ENCODE peak calls at places on chromosomes 13 and 19, in nine cellular contexts. A is psoas muscle, G is AG04449, Y is upper lobe of left lung, Q is Calu3, Z is cardiac fibroblast, K is AG09319, E is uterus, C is tibial artery. J is an unnamed sample.

GRCh38 chr19:42850981-42851717 is 28.4 kb downstream of the PSG1 start:
- DNase-seq in A (peak), G (peak), Y (no peak), Q (peak), Z (peak), K (peak), E (no peak), C (peak), J (no peak)

GRCh38 chr13:113610266-113610665 is 25.7 kb downstream of the TFDP1 start:
- DNase-seq in A (no peak), G (no peak), Y (no peak), Q (no peak), Z (no peak), K (no peak), E (no peak), C (no peak), J (no peak)

GRCh38 chr13:77230560-77230959 is 96.3 kb downstream of the MYCBP2 start:
- DNase-seq in A (no peak), G (no peak), Y (no peak), Q (no peak), Z (no peak), K (no peak), E (no peak), C (no peak), J (no peak)

GRCh38 chr19:6459356-6460098 is at the start of gene SLC25A23:
- DNase-seq in A (peak), G (no peak), Y (peak), Q (peak), Z (peak), K (peak), E (peak), C (peak), J (no peak)

GRCh38 chr13:36536546-36536945 is 104.3 kb downstream of the CCNA1 start:
- DNase-seq in A (no peak), G (no peak), Y (no peak), Q (no peak), Z (no peak), K (no peak), E (no peak), C (no peak), J (no peak)

GRCh38 chr19:40756502-40757110 is 5.6 kb downstream of the SNRPA start:
- DNase-seq in A (no peak), G (no peak), Y (no peak), Q (no peak), Z (no peak), K (no peak), E (no peak), C (no peak), J (no peak)

GRCh38 chr13:99995503-99996176 is 14.1 kb downstream of the ZIC2 start:
- DNase-seq in A (no peak), G (no peak), Y (no peak), Q (no peak), Z (no peak), K (no peak), E (no peak), C (no peak), J (no peak)

GRCh38 chr13:49652691-49653305 is 24.5 kb downstream of the ARL11 start:
- DNase-seq in A (peak), G (no peak), Y (no peak), Q (peak), Z (peak), K (no peak), E (no peak), C (no peak), J (no peak)

GRCh38 chr13:48532146-48532472 is 771 bp downstream of the RCBTB2 start:
- DNase-seq in A (no peak), G (no peak), Y (no peak), Q (no peak), Z (peak), K (peak), E (no peak), C (no peak), J (no peak)

GRCh38 chr13:62320129-62320724 is 904.6 kb upstream of the PCDH20 start:
- DNase-seq in A (no peak), G (no peak), Y (no peak), Q (peak), Z (peak), K (no peak), E (no peak), C (no peak), J (no peak)

GRCh38 chr13:50127017-50127725 is 111.9 kb downstream of the KCNRG start:
- DNase-seq in A (peak), G (no peak), Y (peak), Q (no peak), Z (peak), K (no peak), E (peak), C (peak), J (no peak)

GRCh38 chr19:46861691-46862503 is 1.1 kb downstream of the ARHGAP35 start:
- DNase-seq in A (no peak), G (no peak), Y (no peak), Q (peak), Z (peak), K (no peak), E (peak), C (no peak), J (no peak)

GRCh38 chr13:111614613-111615012 is 294.2 kb downstream of the TEX29 start:
- DNase-seq in A (no peak), G (no peak), Y (no peak), Q (no peak), Z (no peak), K (no peak), E (no peak), C (no peak), J (no peak)

GRCh38 chr19:46180701-46181385 is 32.8 kb downstream of the IGFL2 start:
- DNase-seq in A (no peak), G (no peak), Y (no peak), Q (no peak), Z (no peak), K (no peak), E (no peak), C (no peak), J (no peak)

GRCh38 chr19:35216833-35217707 is 11.5 kb downstream of the FAM187B start:
- DNase-seq in A (no peak), G (no peak), Y (no peak), Q (peak), Z (no peak), K (no peak), E (no peak), C (peak), J (no peak)

DNA sequence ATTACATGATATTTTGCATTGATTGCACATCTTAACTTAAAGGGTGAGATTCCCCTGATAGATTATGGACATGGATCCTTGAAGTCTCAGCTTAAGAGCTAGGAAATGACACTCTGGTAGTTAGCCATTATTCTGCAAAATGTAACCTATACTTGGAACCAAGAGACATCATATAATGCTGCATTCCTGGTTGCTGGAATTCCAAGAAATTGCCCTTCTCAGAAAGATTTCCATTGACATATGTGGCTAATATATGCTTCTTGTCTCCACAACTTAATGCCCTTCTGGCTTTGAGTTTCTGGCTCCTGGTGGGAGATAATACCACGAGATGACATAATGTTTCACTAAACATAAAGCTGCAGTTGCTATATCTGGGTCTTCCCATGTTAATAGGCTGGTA is 204.4 kb upstream of the TRPC4 start:
- DNase-seq in A (no peak), G (no peak), Y (no peak), Q (no peak), Z (no peak), K (no peak), E (no peak), C (no peak), J (no peak)
- TF ChIP-seq CTCF in A (no peak), G (no peak), Y (no peak), Q (no peak), Z (no peak), K (no peak), E (no peak), C (no peak), J (no peak)

GRCh38 chr19:45078390-45079062 is 534 bp upstream of the GEMIN7 start:
- DNase-seq in A (no peak), G (no peak), Y (no peak), Q (no peak), Z (no peak), K (no peak), E (no peak), C (no peak), J (no peak)

GRCh38 chr19:45076851-45077730 is 813 bp upstream of the ZNF296 start:
- DNase-seq in A (no peak), G (no peak), Y (no peak), Q (no peak), Z (no peak), K (no peak), E (no peak), C (no peak), J (no peak)

GRCh38 chr19:45079911-45080469 is 930 bp downstream of the GEMIN7 start:
- DNase-seq in A (no peak), G (no peak), Y (no peak), Q (no peak), Z (no peak), K (no peak), E (no peak), C (no peak), J (no peak)

GRCh38 chr19:45082170-45082569 is 3.1 kb downstream of the GEMIN7 start:
- DNase-seq in A (no peak), G (no peak), Y (no peak), Q (no peak), Z (no peak), K (no peak), E (no peak), C (no peak), J (no peak)

GRCh38 chr19:45079063-45079910 is at the start of gene GEMIN7:
- DNase-seq in A (peak), G (no peak), Y (peak), Q (peak), Z (peak), K (no peak), E (peak), C (peak), J (no peak)
- TF ChIP-seq CTCF in A (no peak), G (no peak), Y (no peak), Q (peak), Z (no peak), K (no peak), E (no peak), C (no peak), J (no peak)

GRCh38 chr13:53136554-53136953 is 107.9 kb downstream of the OLFM4 start:
- DNase-seq in A (no peak), G (no peak), Y (no peak), Q (no peak), Z (no peak), K (no peak), E (no peak), C (no peak), J (no peak)
- TF ChIP-seq CTCF in A (no peak), G (no peak), Y (no peak), Q (no peak), Z (no peak), K (no peak), E (no peak), C (no peak), J (no peak)

DNA sequence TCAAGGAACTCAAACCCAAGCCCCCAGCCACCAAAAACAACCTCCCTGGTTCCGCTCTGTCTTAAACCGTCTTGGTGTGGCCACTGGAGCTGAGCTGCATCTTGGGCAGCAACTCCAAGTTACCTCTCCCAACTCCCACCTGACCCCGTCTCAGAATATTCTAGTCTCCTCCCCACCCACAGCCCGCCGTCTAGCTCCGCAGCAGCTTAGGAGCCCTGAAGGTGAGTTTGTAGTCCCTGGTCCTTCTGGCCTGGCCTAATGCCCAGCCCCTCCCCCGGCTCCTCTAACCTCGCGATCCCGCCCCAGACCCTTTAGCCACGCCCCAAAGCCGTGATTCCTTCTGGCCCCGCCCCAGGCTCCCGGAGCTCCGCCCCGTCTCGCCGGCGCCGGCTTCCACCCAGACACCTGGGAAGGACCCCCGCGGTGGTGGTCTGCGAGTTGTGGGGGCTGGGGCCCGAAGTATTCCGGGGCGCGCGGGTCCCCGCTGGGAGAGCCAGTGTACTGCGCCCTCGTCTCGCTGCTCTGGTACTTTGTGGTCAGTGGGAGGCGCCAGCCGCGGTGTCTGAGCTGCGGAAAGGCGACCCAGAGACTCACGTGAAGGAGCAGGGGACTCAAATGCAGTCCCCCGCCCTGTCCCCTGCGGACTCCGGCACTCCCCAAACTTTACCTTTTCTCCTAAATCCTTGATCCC is 2.5 kb upstream of the LHB start:
- DNase-seq in A (peak), G (no peak), Y (peak), Q (peak), Z (peak), K (no peak), E (peak), C (no peak), J (peak)
- TF ChIP-seq CTCF in A (no peak), G (peak), Y (no peak), Q (peak), Z (no peak), K (peak), E (no peak), C (no peak), J (no peak)